ENCODE peak calls at places on chromosomes 7 and 10, in eight cellular contexts. X, M, Z, O, S, T, B and E are unnamed samples.

GRCh38 chr7:150568714-150569113 is 1.5 kb downstream of the GIMAP4 start:
- DNase-seq in X (no peak), M (no peak), Z (no peak), O (no peak), S (no peak), T (no peak), B (no peak), E (no peak)

GRCh38 chr10:64699244-64699643 is 1178.0 kb downstream of the REEP3 start:
- DNase-seq in X (no peak), M (no peak), Z (no peak), O (no peak), S (no peak), T (no peak), B (no peak), E (no peak)

GRCh38 chr7:27779873-27780272 is 39.9 kb downstream of the TAX1BP1 start:
- DNase-seq in X (no peak), M (no peak), Z (no peak), O (no peak), S (no peak), T (no peak), B (no peak), E (no peak)

GRCh38 chr7:66894463-66895080 is 26.5 kb upstream of the TMEM248 start:
- DNase-seq in X (no peak), M (peak; percentile 46), Z (no peak), O (no peak), S (no peak), T (no peak), B (no peak), E (no peak)

GRCh38 chr7:150514748-150515222 is at the start of gene GIMAP7:
- DNase-seq in X (no peak), M (no peak), Z (no peak), O (no peak), S (no peak), T (no peak), B (no peak), E (peak; percentile 34)

GRCh38 chr10:133262696-133263095 is 14.0 kb downstream of the ADAM8 start:
- DNase-seq in X (no peak), M (no peak), Z (no peak), O (peak; percentile 89), S (no peak), T (no peak), B (no peak), E (no peak)

GRCh38 chr7:105934577-105935185 is 28.4 kb upstream of the CDHR3 start:
- DNase-seq in X (no peak), M (peak; percentile 47), Z (no peak), O (no peak), S (no peak), T (peak; percentile 64), B (no peak), E (no peak)

GRCh38 chr7:77783540-77783939 is 14.7 kb downstream of the TMEM60 start:
- DNase-seq in X (no peak), M (no peak), Z (no peak), O (no peak), S (no peak), T (no peak), B (no peak), E (no peak)

GRCh38 chr7:35508623-35509400 is 186.1 kb downstream of the HERPUD2 start:
- DNase-seq in X (no peak), M (no peak), Z (no peak), O (no peak), S (no peak), T (no peak), B (no peak), E (no peak)

GRCh38 chr10:44045020-44045419 is 339.9 kb downstream of the CXCL12 start:
- DNase-seq in X (no peak), M (no peak), Z (no peak), O (no peak), S (no peak), T (no peak), B (no peak), E (peak; percentile 80)

GRCh38 chr10:69968830-69969229 is 83.8 kb upstream of the MACROH2A2 start:
- DNase-seq in X (no peak), M (peak; percentile 33), Z (no peak), O (no peak), S (no peak), T (no peak), B (no peak), E (no peak)

GRCh38 chr7:42566981-42567510 is 330.0 kb upstream of the GLI3 start:
- DNase-seq in X (no peak), M (no peak), Z (no peak), O (no peak), S (no peak), T (no peak), B (no peak), E (no peak)

GRCh38 chr7:2046581-2047271 is 186.0 kb downstream of the MAD1L1 start:
- DNase-seq in X (no peak), M (no peak), Z (no peak), O (peak; percentile 64), S (no peak), T (no peak), B (no peak), E (peak; percentile 9)

GRCh38 chr10:55668326-55668922 is 692.6 kb downstream of the ZWINT start:
- DNase-seq in X (no peak), M (no peak), Z (no peak), O (no peak), S (no peak), T (peak; percentile 29), B (no peak), E (no peak)

GRCh38 chr7:69412331-69413146 is 185.7 kb upstream of the AUTS2 start:
- DNase-seq in X (no peak), M (no peak), Z (peak; percentile 33), O (peak; percentile 55), S (no peak), T (peak; percentile 8), B (peak; percentile 54), E (peak; percentile 45)

GRCh38 chr10:48233643-48234042 is 40.9 kb downstream of the FRMPD2 start:
- DNase-seq in X (no peak), M (no peak), Z (no peak), O (no peak), S (no peak), T (no peak), B (no peak), E (no peak)

GRCh38 chr7:155856656-155857055 is 44.4 kb upstream of the SHH start:
- DNase-seq in X (no peak), M (no peak), Z (no peak), O (peak; percentile 14), S (no peak), T (no peak), B (no peak), E (no peak)

GRCh38 chr7:101299511-101300464 is 21.8 kb downstream of the IFT22 start:
- DNase-seq in X (no peak), M (no peak), Z (no peak), O (no peak), S (no peak), T (no peak), B (no peak), E (peak; percentile 53)
- TF ChIP-seq POLR2A in X (no peak), M (no peak), Z (no peak), O (no peak), S (no peak), T (no peak), B (no peak), E (no peak)

GRCh38 chr10:28684157-28684985 is 7.0 kb downstream of the BAMBI start:
- DNase-seq in X (no peak), M (no peak), Z (no peak), O (no peak), S (no peak), T (no peak), B (no peak), E (no peak)

GRCh38 chr10:28679941-28680752 is 2.8 kb downstream of the BAMBI start:
- DNase-seq in X (no peak), M (no peak), Z (no peak), O (no peak), S (no peak), T (peak; percentile 23), B (no peak), E (no peak)

GRCh38 chr10:28681345-28681763 is 4.0 kb downstream of the BAMBI start:
- DNase-seq in X (no peak), M (no peak), Z (no peak), O (no peak), S (no peak), T (no peak), B (peak; percentile 58), E (no peak)

GRCh38 chr10:28684986-28685580 is 7.8 kb downstream of the BAMBI start:
- DNase-seq in X (no peak), M (no peak), Z (no peak), O (no peak), S (no peak), T (no peak), B (no peak), E (no peak)

GRCh38 chr10:28681928-28682750 is 4.8 kb downstream of the BAMBI start:
- DNase-seq in X (no peak), M (no peak), Z (no peak), O (no peak), S (no peak), T (no peak), B (no peak), E (no peak)
- H3K36me3 ChIP-seq in X (no peaks in the 10 kb centered on the region), M (peaks cover 10% of the 10 kb centered on the region), Z (no peaks in the 10 kb centered on the region), O (peaks cover 12% of the 10 kb centered on the region), S (no peaks in the 10 kb centered on the region), T (no peaks in the 10 kb centered on the region), B (no peaks in the 10 kb centered on the region), E (no peaks in the 10 kb centered on the region)

DNA sequence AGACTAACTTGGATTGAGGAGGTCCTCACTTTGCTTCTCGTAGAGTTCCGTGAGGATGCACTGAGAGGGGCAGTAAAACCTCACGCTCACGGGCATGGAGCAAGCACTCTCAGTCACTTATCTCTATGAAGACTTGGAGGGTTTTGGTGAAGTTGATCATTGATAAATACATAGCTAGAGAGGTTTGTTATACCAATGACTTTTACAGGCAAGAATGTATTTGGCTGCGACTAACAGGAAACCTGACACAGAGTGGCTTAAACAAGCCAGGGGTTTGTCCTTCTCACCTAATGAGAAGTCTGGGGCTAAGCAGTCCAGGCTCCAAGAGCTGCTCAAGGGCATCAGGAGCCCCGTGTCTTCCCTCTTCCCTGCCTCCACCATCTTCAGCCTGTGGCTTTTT is 6.1 kb downstream of the BICC1 start:
- DNase-seq in X (no peak), M (peak; percentile 31), Z (no peak), O (no peak), S (no peak), T (no peak), B (no peak), E (no peak)
- H3K4me3 ChIP-seq in X (no peak overlapping the region), M (no peak overlapping the region), Z (no peak overlapping the region), O (no peak overlapping the region), S (no peak overlapping the region), T (no peak overlapping the region), B (no peak overlapping the region), E (no peak overlapping the region)

GRCh38 chr10:95606922-95607321 is 45.8 kb upstream of the SORBS1 start:
- DNase-seq in X (no peak), M (peak; percentile 62), Z (no peak), O (no peak), S (no peak), T (no peak), B (no peak), E (no peak)

GRCh38 chr10:95601116-95601719 is 40.0 kb upstream of the SORBS1 start:
- DNase-seq in X (peak; percentile 84), M (peak; percentile 84), Z (peak; percentile 70), O (no peak), S (no peak), T (peak; percentile 90), B (peak; percentile 64), E (peak; percentile 79)

GRCh38 chr10:95604630-95605029 is 43.5 kb upstream of the SORBS1 start:
- DNase-seq in X (no peak), M (no peak), Z (no peak), O (no peak), S (no peak), T (no peak), B (no peak), E (no peak)

GRCh38 chr10:95602382-95602781 is 41.2 kb upstream of the SORBS1 start:
- DNase-seq in X (no peak), M (no peak), Z (no peak), O (no peak), S (no peak), T (no peak), B (no peak), E (no peak)

GRCh38 chr10:95605163-95605562 is 44.0 kb upstream of the SORBS1 start:
- DNase-seq in X (peak; percentile 58), M (no peak), Z (no peak), O (no peak), S (no peak), T (no peak), B (no peak), E (peak; percentile 28)
- TF ChIP-seq POLR2A in X (no peak), M (no peak), Z (no peak), O (no peak), S (no peak), T (no peak), B (no peak), E (no peak)